ENCODE peak calls at places on chromosomes 2 and 18, in ten cellular contexts. O is HFF-Myc; T is mammary epithelial cell; L is esophagus squamous epithelium; Y is mucosa of gallbladder; X is Peyer's patch; Z is CD4-positive, alpha-beta T cell; M is GM20000; F is SW480; E is fibroblast of gingiva. U is an unnamed sample.

GRCh38 chr2:12718662-12719399 is 2.1 kb downstream of the TRIB2 start:
- DNase-seq in O (no peak), T (peak; percentile 22), L (no peak), Y (no peak), X (no peak), Z (peak; percentile 11), M (no peak), F (peak; percentile 38), E (no peak), U (no peak)

GRCh38 chr2:69601179-69601612 is 42.3 kb downstream of the AAK1 start:
- DNase-seq in O (no peak), T (peak; percentile 73), L (no peak), Y (no peak), X (no peak), Z (no peak), M (no peak), F (peak; percentile 33), E (peak; percentile 40), U (no peak)

GRCh38 chr2:200363279-200363678 is 56.8 kb downstream of the SPATS2L start:
- DNase-seq in O (no peak), T (no peak), L (no peak), Y (no peak), X (no peak), Z (no peak), M (no peak), F (no peak), E (no peak), U (no peak)

GRCh38 chr2:201402651-201403573 is 45.8 kb upstream of the FLACC1 start:
- DNase-seq in O (no peak), T (no peak), L (no peak), Y (no peak), X (no peak), Z (no peak), M (no peak), F (peak; percentile 21), E (no peak), U (no peak)

GRCh38 chr2:19312949-19313348 is 45.5 kb downstream of the OSR1 start:
- DNase-seq in O (peak; percentile 22), T (peak; percentile 29), L (no peak), Y (no peak), X (no peak), Z (no peak), M (peak; percentile 16), F (peak; percentile 9), E (peak; percentile 80), U (no peak)

GRCh38 chr2:134466141-134466540 is 212.3 kb downstream of the MGAT5 start:
- DNase-seq in O (peak; percentile 7), T (peak; percentile 39), L (no peak), Y (peak; percentile 45), X (no peak), Z (no peak), M (peak; percentile 39), F (peak; percentile 51), E (no peak), U (peak; percentile 24)

GRCh38 chr2:164984428-164984827 is 29.1 kb upstream of the SLC38A11 start:
- DNase-seq in O (peak; percentile 52), T (no peak), L (no peak), Y (no peak), X (no peak), Z (no peak), M (no peak), F (no peak), E (no peak), U (no peak)

GRCh38 chr2:86037141-86037794 is 68.4 kb downstream of the POLR1A start:
- DNase-seq in O (peak; percentile 88), T (peak; percentile 15), L (no peak), Y (peak; percentile 80), X (peak; percentile 55), Z (peak; percentile 20), M (no peak), F (no peak), E (peak; percentile 96), U (peak; percentile 52)

GRCh38 chr18:61972389-61973264 is 79.8 kb upstream of the RNF152 start:
- DNase-seq in O (no peak), T (no peak), L (no peak), Y (no peak), X (no peak), Z (no peak), M (no peak), F (peak; percentile 11), E (no peak), U (no peak)

GRCh38 chr18:911025-911424 is 6.4 kb downstream of the ADCYAP1 start:
- DNase-seq in O (no peak), T (no peak), L (no peak), Y (no peak), X (no peak), Z (no peak), M (no peak), F (no peak), E (no peak), U (no peak)

GRCh38 chr2:213627054-213627710 is 342.9 kb downstream of the SPAG16 start:
- DNase-seq in O (no peak), T (no peak), L (no peak), Y (peak; percentile 28), X (no peak), Z (no peak), M (peak; percentile 20), F (no peak), E (no peak), U (no peak)

GRCh38 chr2:208356846-208357574 is 49.6 kb upstream of the PTH2R start:
- DNase-seq in O (no peak), T (no peak), L (no peak), Y (no peak), X (no peak), Z (no peak), M (no peak), F (no peak), E (no peak), U (no peak)

GRCh38 chr18:12904012-12904516 is 20.0 kb upstream of the PTPN2 start:
- DNase-seq in O (no peak), T (no peak), L (no peak), Y (no peak), X (no peak), Z (peak; percentile 32), M (no peak), F (no peak), E (no peak), U (no peak)

GRCh38 chr18:37270046-37270665 is 295.4 kb downstream of the CELF4 start:
- DNase-seq in O (peak; percentile 29), T (peak; percentile 36), L (no peak), Y (peak; percentile 67), X (no peak), Z (no peak), M (peak; percentile 55), F (no peak), E (peak; percentile 29), U (peak; percentile 38)

GRCh38 chr2:207245526-207245925 is 79.8 kb upstream of the KLF7 start:
- DNase-seq in O (no peak), T (no peak), L (no peak), Y (no peak), X (no peak), Z (no peak), M (no peak), F (no peak), E (no peak), U (no peak)

GRCh38 chr2:240981871-240982800 is 16.3 kb upstream of the SNED1 start:
- DNase-seq in O (no peak), T (no peak), L (no peak), Y (no peak), X (peak; percentile 32), Z (no peak), M (no peak), F (no peak), E (no peak), U (no peak)

GRCh38 chr18:22282311-22283235 is 113.2 kb downstream of the GATA6 start:
- DNase-seq in O (peak; percentile 45), T (peak; percentile 86), L (no peak), Y (no peak), X (peak; percentile 60), Z (no peak), M (no peak), F (peak; percentile 99), E (peak; percentile 88), U (no peak)

GRCh38 chr2:207224814-207225482 is 59.2 kb upstream of the KLF7 start:
- DNase-seq in O (no peak), T (no peak), L (no peak), Y (no peak), X (no peak), Z (no peak), M (no peak), F (no peak), E (no peak), U (no peak)

GRCh38 chr2:134375935-134376334 is 122.1 kb downstream of the MGAT5 start:
- DNase-seq in O (peak; percentile 36), T (no peak), L (no peak), Y (peak; percentile 57), X (no peak), Z (no peak), M (no peak), F (peak; percentile 75), E (peak; percentile 41), U (peak; percentile 43)

GRCh38 chr2:44169155-44169898 is 652 bp downstream of the PPM1B start:
- DNase-seq in O (no peak), T (peak; percentile 54), L (peak; percentile 16), Y (peak; percentile 35), X (peak; percentile 74), Z (peak; percentile 22), M (peak; percentile 49), F (peak; percentile 62), E (peak; percentile 14), U (peak; percentile 60)

GRCh38 chr2:72953976-72954375 is 36.7 kb downstream of the EMX1 start:
- DNase-seq in O (no peak), T (no peak), L (no peak), Y (no peak), X (no peak), Z (peak; percentile 4), M (peak; percentile 28), F (no peak), E (no peak), U (no peak)

GRCh38 chr18:13611058-13611615 is 115.2 kb downstream of the FAM210A start:
- DNase-seq in O (no peak), T (no peak), L (no peak), Y (no peak), X (no peak), Z (no peak), M (peak; percentile 65), F (no peak), E (peak; percentile 52), U (no peak)

GRCh38 chr18:75456277-75456676 is 28.8 kb upstream of the SMIM21 start:
- DNase-seq in O (no peak), T (no peak), L (no peak), Y (no peak), X (no peak), Z (no peak), M (peak; percentile 18), F (no peak), E (no peak), U (no peak)

GRCh38 chr2:177394622-177395021 is 2.0 kb downstream of the AGPS start:
- DNase-seq in O (no peak), T (no peak), L (no peak), Y (no peak), X (no peak), Z (no peak), M (no peak), F (no peak), E (no peak), U (no peak)

GRCh38 chr2:165621086-165621560 is 151.6 kb downstream of the CSRNP3 start:
- DNase-seq in O (no peak), T (no peak), L (no peak), Y (peak; percentile 22), X (no peak), Z (no peak), M (no peak), F (no peak), E (peak; percentile 82), U (no peak)